ENCODE peak calls at places on chromosomes 11 and 22, in four cellular contexts. C is upper lobe of right lung, N is coronary artery, O is left ventricle myocardium inferior. R is an unnamed sample.

GRCh38 chr11:61816736-61817455 is at the start of gene FADS1:
- DNase-seq in C (peak), N (peak), O (peak), R (peak)

GRCh38 chr11:66002648-66003225 is 434 bp downstream of the BANF1 start:
- DNase-seq in N (peak), O (peak), C (no peak), R (no peak)

GRCh38 chr11:60899021-60899936 is 7.1 kb downstream of the PRPF19 start:
- DNase-seq in C (no peak), O (no peak), N (no peak), R (peak)

GRCh38 chr11:131284041-131284440 is 86.4 kb upstream of the NTM start:
- DNase-seq in C (no peak), N (no peak), O (no peak), R (no peak)

GRCh38 chr11:62552465-62552782 is 5.8 kb upstream of the AHNAK start:
- DNase-seq in C (no peak), O (peak), N (no peak), R (no peak)

GRCh38 chr22:21858025-21858764 is 9.2 kb downstream of the MAPK1 start:
- DNase-seq in O (no peak), C (no peak), N (no peak), R (no peak)

GRCh38 chr11:111081021-111081511 is 164.5 kb upstream of the POU2AF2 start:
- DNase-seq in N (no peak), C (no peak), O (no peak), R (no peak)

GRCh38 chr11:70323811-70324210 is 53.3 kb downstream of the PPFIA1 start:
- DNase-seq in N (no peak), O (no peak), C (no peak), R (no peak)

GRCh38 chr22:36948273-36949055 is 35.0 kb downstream of the CSF2RB start:
- DNase-seq in O (no peak), N (no peak), C (no peak), R (no peak)

GRCh38 chr22:32997295-32997694 is 60.9 kb downstream of the SYN3 start:
- DNase-seq in N (no peak), C (no peak), O (no peak), R (no peak)

GRCh38 chr11:73386026-73386425 is 9.8 kb downstream of the RELT start:
- DNase-seq in C (peak), N (no peak), O (peak), R (peak)

GRCh38 chr11:134509381-134510068 is 97.5 kb upstream of the B3GAT1 start:
- DNase-seq in C (peak), O (no peak), N (no peak), R (no peak)

GRCh38 chr11:16028406-16028805 is 327.9 kb downstream of the SOX6 start:
- DNase-seq in C (no peak), N (no peak), O (no peak), R (no peak)

GRCh38 chr11:305834-306211 is 1.8 kb upstream of the IFITM2 start:
- DNase-seq in N (no peak), O (no peak), C (no peak), R (no peak)

GRCh38 chr11:19694796-19695345 is 17.8 kb upstream of the NAV2 start:
- DNase-seq in N (no peak), O (no peak), C (no peak), R (no peak)

GRCh38 chr22:36160499-36160942 is at the start of gene APOL3:
- DNase-seq in O (peak), N (peak), C (peak), R (peak)

GRCh38 chr11:12599408-12600143 is 74.6 kb upstream of the TEAD1 start:
- DNase-seq in C (peak), N (no peak), O (peak), R (peak)

GRCh38 chr22:43225609-43226008 is 38.7 kb upstream of the TTLL12 start:
- DNase-seq in O (no peak), N (no peak), C (no peak), R (no peak)

GRCh38 chr11:12692238-12693074 is 18.2 kb downstream of the TEAD1 start:
- DNase-seq in O (peak), C (peak), N (peak), R (no peak)

GRCh38 chr11:64639885-64640284 is 48.9 kb downstream of the SLC22A12 start:
- DNase-seq in N (no peak), C (no peak), O (no peak), R (no peak)

GRCh38 chr22:31652129-31652528 is 9.9 kb downstream of the PISD start:
- DNase-seq in C (no peak), N (no peak), O (no peak), R (no peak)

GRCh38 chr11:87256694-87257340 is 219.1 kb downstream of the TMEM135 start:
- DNase-seq in N (no peak), O (no peak), C (no peak), R (no peak)

GRCh38 chr22:27709919-27710452 is 91.6 kb downstream of the MN1 start:
- DNase-seq in O (no peak), C (no peak), N (no peak), R (no peak)

GRCh38 chr11:115665345-115665901 is 161.2 kb upstream of the CADM1 start:
- DNase-seq in N (no peak), C (no peak), O (no peak), R (no peak)

GRCh38 chr11:30960387-30960992 is 374.3 kb upstream of the MPPED2 start:
- DNase-seq in C (no peak), N (no peak), O (no peak), R (no peak)

GRCh38 chr22:38454361-38455062 is 487 bp downstream of the KCNJ4 start:
- DNase-seq in C (no peak), N (no peak), O (no peak), R (no peak)

GRCh38 chr11:67615455-67616430 is 9.0 kb downstream of the NDUFV1 start:
- DNase-seq in C (peak), N (peak), O (no peak), R (peak)

GRCh38 chr22:49847751-49848689 is 5.6 kb upstream of the ZBED4 start:
- DNase-seq in N (no peak), O (peak), C (peak), R (no peak)

GRCh38 chr22:19181786-19182471 is 3.4 kb upstream of the SLC25A1 start:
- DNase-seq in O (no peak), C (no peak), N (no peak), R (no peak)

GRCh38 chr11:131893103-131893502 is 522.7 kb downstream of the NTM start:
- DNase-seq in O (no peak), C (no peak), N (no peak), R (no peak)

GRCh38 chr11:41943671-41944070 is 484.2 kb upstream of the LRRC4C start:
- DNase-seq in C (no peak), N (no peak), O (no peak), R (no peak)

GRCh38 chr11:134025086-134025437 is 43.8 kb upstream of the JAM3 start:
- DNase-seq in N (no peak), O (peak), C (no peak), R (no peak)

GRCh38 chr22:46273432-46274148 is 5.8 kb downstream of the TTC38 start:
- DNase-seq in C (no peak), O (no peak), N (no peak), R (no peak)

GRCh38 chr11:113267536-113267935 is 46.8 kb upstream of the TTC12 start:
- DNase-seq in C (no peak), N (no peak), O (no peak), R (no peak)

GRCh38 chr11:114562166-114562916 is 2.7 kb upstream of the NXPE1 start:
- DNase-seq in C (no peak), N (no peak), O (no peak), R (no peak)

R was measured in GDM1.